ENCODE peak calls at places on chromosome 13, in seven cellular contexts. M is mesothelial cell of epicardium; Y is thoracic aorta; P is A172; X is central memory CD4-positive, alpha-beta T cell; D is neuronal stem cell; J is transverse colon. L is an unnamed sample.

GRCh38 chr13:40096357-40096911 is 441.0 kb downstream of the COG6 start:
- DNase-seq in M (no peak), Y (no peak), P (no peak), J (no peak), D (no peak), X (peak; percentile 17), L (no peak)

GRCh38 chr13:110132178-110132975 is 174.6 kb downstream of the COL4A1 start:
- DNase-seq in Y (no peak), D (no peak), P (peak; percentile 54), M (no peak), X (no peak), J (no peak), L (no peak)

GRCh38 chr13:30713133-30713532 is 22.2 kb upstream of the ALOX5AP start:
- DNase-seq in M (no peak), P (peak; percentile 35), D (no peak), Y (no peak), J (peak; percentile 20), X (no peak), L (no peak)

GRCh38 chr13:47184311-47184710 is 287.5 kb upstream of the HTR2A start:
- DNase-seq in J (no peak), P (no peak), Y (no peak), D (no peak), M (no peak), X (no peak), L (no peak)

GRCh38 chr13:113488283-113488682 is 2.2 kb downstream of the DCUN1D2 start:
- DNase-seq in J (no peak), Y (no peak), D (no peak), P (no peak), M (no peak), X (no peak), L (no peak)

GRCh38 chr13:63288576-63288975 is 1872.9 kb upstream of the PCDH20 start:
- DNase-seq in M (no peak), X (no peak), P (no peak), D (no peak), Y (no peak), J (no peak), L (no peak)

GRCh38 chr13:85798999-85799646 is at the start of gene SLITRK6:
- DNase-seq in J (no peak), D (peak; percentile 58), P (peak; percentile 73), Y (no peak), M (no peak), X (no peak), L (no peak)

GRCh38 chr13:41694902-41695301 is 237.6 kb downstream of the RGCC start:
- DNase-seq in P (peak; percentile 77), D (no peak), M (no peak), Y (peak; percentile 34), J (peak; percentile 25), X (no peak), L (no peak)